ENCODE peak calls at places on chromosomes 6 and 20, in five cellular contexts. O, V, J, I and D are unnamed samples.

GRCh38 chr6:166647896-166648295 is 20.8 kb upstream of the RPS6KA2 start:
- DNase-seq in O (no peak), V (no peak), J (no peak), I (no peak), D (no peak)

GRCh38 chr6:144321839-144322591 is 36.9 kb downstream of the UTRN start:
- DNase-seq in O (no peak), V (no peak), J (peak; percentile 59), I (no peak), D (no peak)

GRCh38 chr20:64268180-64268579 is 12.6 kb downstream of the PCMTD2 start:
- DNase-seq in O (no peak), V (no peak), J (peak; percentile 23), I (no peak), D (peak; percentile 21)

GRCh38 chr6:138482816-138483215 is 16.5 kb downstream of the NHSL1 start:
- DNase-seq in O (no peak), V (no peak), J (no peak), I (no peak), D (no peak)

GRCh38 chr6:17979479-17979878 is 8.0 kb downstream of the KIF13A start:
- DNase-seq in O (no peak), V (no peak), J (no peak), I (no peak), D (no peak)

GRCh38 chr6:157087974-157088373 is 235.3 kb downstream of the TMEM242 start:
- DNase-seq in O (no peak), V (no peak), J (no peak), I (no peak), D (no peak)

GRCh38 chr20:10784337-10785183 is 110.8 kb upstream of the JAG1 start:
- DNase-seq in O (no peak), V (no peak), J (peak; percentile 77), I (no peak), D (no peak)

GRCh38 chr6:142902636-142903053 is 42.3 kb downstream of the HIVEP2 start:
- DNase-seq in O (no peak), V (peak; percentile 69), J (no peak), I (peak; percentile 23), D (no peak)

GRCh38 chr6:46015119-46015968 is at the start of gene CLIC5:
- DNase-seq in O (no peak), V (peak; percentile 15), J (peak; percentile 32), I (no peak), D (no peak)

GRCh38 chr6:170480045-170480714 is 72.9 kb downstream of the PSMB1 start:
- DNase-seq in O (peak; percentile 33), V (no peak), J (peak; percentile 59), I (no peak), D (no peak)

GRCh38 chr20:47351643-47352331 is 4.7 kb downstream of the ZMYND8 start:
- DNase-seq in O (peak; percentile 68), V (no peak), J (peak; percentile 80), I (no peak), D (no peak)

GRCh38 chr6:113172531-113172966 is 684.6 kb upstream of the MARCKS start:
- DNase-seq in O (peak; percentile 65), V (no peak), J (no peak), I (no peak), D (peak; percentile 52)

GRCh38 chr6:39068391-39068790 is 19.8 kb downstream of the GLP1R start:
- DNase-seq in O (no peak), V (no peak), J (no peak), I (no peak), D (no peak)

GRCh38 chr20:32829291-32830005 is 9.7 kb downstream of the MAPRE1 start:
- DNase-seq in O (no peak), V (no peak), J (no peak), I (no peak), D (no peak)

GRCh38 chr6:52360601-52361346 is 1.2 kb upstream of the PAQR8 start:
- DNase-seq in O (no peak), V (no peak), J (no peak), I (no peak), D (no peak)